ENCODE peak calls at places on chromosomes 6 and 20, in six cellular contexts. One of them, this sample, is unnamed.

GRCh38 chr6:24064106-24064505 is 61.9 kb upstream of the NRSN1 start:
- DNase-seq in trophoblast cell: no peak
- DNase-seq in IMR-90: no peak
- DNase-seq in neuronal stem cell: peak
- DNase-seq in H9: no peak
- DNase-seq in mesenchymal stem cell: peak
- DNase-seq in this sample: peak

GRCh38 chr6:37102299-37103168 is 67.4 kb upstream of the PIM1 start:
- DNase-seq in trophoblast cell: peak
- DNase-seq in mesenchymal stem cell: peak
- DNase-seq in IMR-90: peak
- DNase-seq in H9: peak
- DNase-seq in neuronal stem cell: peak
- DNase-seq in this sample: peak

GRCh38 chr6:46719099-46719498 is 16.1 kb downstream of the PLA2G7 start:
- DNase-seq in IMR-90: peak
- DNase-seq in trophoblast cell: peak
- DNase-seq in mesenchymal stem cell: no peak
- DNase-seq in neuronal stem cell: no peak
- DNase-seq in H9: no peak
- DNase-seq in this sample: no peak

GRCh38 chr6:10478187-10479040 is 42.7 kb upstream of the GCNT2 start:
- DNase-seq in neuronal stem cell: peak
- DNase-seq in mesenchymal stem cell: peak
- DNase-seq in H9: no peak
- DNase-seq in IMR-90: peak
- DNase-seq in trophoblast cell: no peak
- DNase-seq in this sample: peak

GRCh38 chr6:168558686-168559085 is 117.7 kb downstream of the SMOC2 start:
- DNase-seq in H9: no peak
- DNase-seq in neuronal stem cell: no peak
- DNase-seq in trophoblast cell: no peak
- DNase-seq in mesenchymal stem cell: no peak
- DNase-seq in IMR-90: no peak
- DNase-seq in this sample: no peak

GRCh38 chr20:43055181-43055884 is 134.4 kb downstream of the PTPRT start:
- DNase-seq in neuronal stem cell: no peak
- DNase-seq in IMR-90: no peak
- DNase-seq in H9: no peak
- DNase-seq in mesenchymal stem cell: no peak
- DNase-seq in trophoblast cell: no peak
- DNase-seq in this sample: no peak

GRCh38 chr6:124573953-124574352 is 388.3 kb upstream of the RNF217 start:
- DNase-seq in trophoblast cell: no peak
- DNase-seq in H9: no peak
- DNase-seq in IMR-90: no peak
- DNase-seq in mesenchymal stem cell: no peak
- DNase-seq in neuronal stem cell: no peak
- DNase-seq in this sample: no peak

GRCh38 chr6:137799950-137800568 is 67.0 kb upstream of the TNFAIP3 start:
- DNase-seq in trophoblast cell: peak
- DNase-seq in neuronal stem cell: no peak
- DNase-seq in IMR-90: peak
- DNase-seq in H9: peak
- DNase-seq in mesenchymal stem cell: peak
- DNase-seq in this sample: peak

GRCh38 chr6:78578430-78578829 is 288.9 kb upstream of the IRAK1BP1 start:
- DNase-seq in mesenchymal stem cell: no peak
- DNase-seq in H9: no peak
- DNase-seq in neuronal stem cell: no peak
- DNase-seq in trophoblast cell: no peak
- DNase-seq in IMR-90: no peak
- DNase-seq in this sample: no peak

GRCh38 chr6:2140438-2141128 is 104.8 kb downstream of the GMDS start:
- DNase-seq in neuronal stem cell: no peak
- DNase-seq in IMR-90: no peak
- DNase-seq in trophoblast cell: no peak
- DNase-seq in H9: no peak
- DNase-seq in mesenchymal stem cell: no peak
- DNase-seq in this sample: peak

GRCh38 chr6:121732641-121733040 is 297.2 kb downstream of the GJA1 start:
- DNase-seq in IMR-90: peak
- DNase-seq in trophoblast cell: no peak
- DNase-seq in neuronal stem cell: no peak
- DNase-seq in mesenchymal stem cell: peak
- DNase-seq in H9: no peak
- DNase-seq in this sample: no peak

GRCh38 chr6:44493593-44493992 is 106.1 kb downstream of the CDC5L start:
- DNase-seq in IMR-90: no peak
- DNase-seq in trophoblast cell: no peak
- DNase-seq in H9: no peak
- DNase-seq in mesenchymal stem cell: no peak
- DNase-seq in neuronal stem cell: no peak
- DNase-seq in this sample: no peak

GRCh38 chr6:111799576-111800467 is 73.4 kb downstream of the FYN start:
- DNase-seq in H9: no peak
- DNase-seq in IMR-90: peak
- DNase-seq in neuronal stem cell: no peak
- DNase-seq in mesenchymal stem cell: no peak
- DNase-seq in trophoblast cell: no peak
- DNase-seq in this sample: no peak

GRCh38 chr20:2396241-2396814 is 15.6 kb downstream of the TGM6 start:
- DNase-seq in neuronal stem cell: no peak
- DNase-seq in trophoblast cell: no peak
- DNase-seq in H9: no peak
- DNase-seq in IMR-90: no peak
- DNase-seq in mesenchymal stem cell: no peak
- DNase-seq in this sample: no peak

GRCh38 chr6:85360794-85361642 is 88.9 kb upstream of the NT5E start:
- DNase-seq in IMR-90: peak
- DNase-seq in mesenchymal stem cell: peak
- DNase-seq in trophoblast cell: peak
- DNase-seq in H9: no peak
- DNase-seq in neuronal stem cell: no peak
- DNase-seq in this sample: peak

GRCh38 chr6:117483645-117484016 is 1.2 kb downstream of the DCBLD1 start:
- DNase-seq in neuronal stem cell: no peak
- DNase-seq in mesenchymal stem cell: peak
- DNase-seq in IMR-90: peak
- DNase-seq in H9: no peak
- DNase-seq in trophoblast cell: no peak
- DNase-seq in this sample: no peak

GRCh38 chr6:13881621-13882165 is 43.1 kb upstream of the RNF182 start:
- DNase-seq in mesenchymal stem cell: no peak
- DNase-seq in neuronal stem cell: no peak
- DNase-seq in IMR-90: no peak
- DNase-seq in trophoblast cell: no peak
- DNase-seq in H9: no peak
- DNase-seq in this sample: no peak

GRCh38 chr20:58547527-58548475 is 32.6 kb upstream of the APCDD1L start:
- DNase-seq in H9: peak
- DNase-seq in trophoblast cell: no peak
- DNase-seq in mesenchymal stem cell: no peak
- DNase-seq in neuronal stem cell: no peak
- DNase-seq in IMR-90: peak
- DNase-seq in this sample: no peak

GRCh38 chr20:35297740-35298139 is 5.5 kb upstream of the FAM83C start:
- DNase-seq in mesenchymal stem cell: no peak
- DNase-seq in H9: no peak
- DNase-seq in trophoblast cell: no peak
- DNase-seq in IMR-90: no peak
- DNase-seq in neuronal stem cell: no peak
- DNase-seq in this sample: no peak

GRCh38 chr20:48733296-48733790 is 94.5 kb downstream of the PREX1 start:
- DNase-seq in trophoblast cell: no peak
- DNase-seq in mesenchymal stem cell: peak
- DNase-seq in IMR-90: peak
- DNase-seq in H9: no peak
- DNase-seq in neuronal stem cell: no peak
- DNase-seq in this sample: peak

GRCh38 chr6:43873806-43874714 is 104.0 kb downstream of the VEGFA start:
- DNase-seq in IMR-90: no peak
- DNase-seq in mesenchymal stem cell: no peak
- DNase-seq in neuronal stem cell: no peak
- DNase-seq in trophoblast cell: peak
- DNase-seq in H9: no peak
- DNase-seq in this sample: peak

DNA sequence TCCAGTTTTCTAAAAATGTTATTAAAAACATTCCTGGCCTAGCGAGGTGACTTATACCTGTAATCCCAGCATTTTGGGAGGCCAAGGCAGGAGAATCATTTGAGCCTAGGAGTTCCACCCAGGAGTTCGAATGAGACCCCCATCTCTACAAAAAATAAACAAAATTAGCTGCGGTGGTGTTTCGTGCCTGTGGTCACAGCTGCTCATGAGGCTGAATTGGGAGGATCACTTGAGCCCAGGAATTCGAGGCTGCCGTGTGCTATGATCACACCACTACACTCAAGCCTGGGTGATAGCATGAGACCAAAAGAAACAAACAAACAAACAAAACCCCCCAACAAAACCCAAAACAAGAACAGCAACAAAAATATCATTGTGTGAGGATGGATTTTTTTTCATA is 19.8 kb upstream of the POLR1H start:
- DNase-seq in H9: no peak
- DNase-seq in IMR-90: no peak
- DNase-seq in neuronal stem cell: no peak
- DNase-seq in trophoblast cell: no peak
- DNase-seq in mesenchymal stem cell: no peak
- DNase-seq in this sample: no peak
- H3K23ac ChIP-seq in H9: no peak
- H3K23ac ChIP-seq in IMR-90: no peak
- H3K23ac ChIP-seq in neuronal stem cell: no peak
- H3K23ac ChIP-seq in trophoblast cell: no peak
- H3K23ac ChIP-seq in mesenchymal stem cell: no peak
- H3K23ac ChIP-seq in this sample: no peak

GRCh38 chr6:52513896-52514295 is 63.0 kb downstream of the TRAM2 start:
- DNase-seq in trophoblast cell: peak
- DNase-seq in H9: no peak
- DNase-seq in IMR-90: no peak
- DNase-seq in neuronal stem cell: no peak
- DNase-seq in mesenchymal stem cell: no peak
- DNase-seq in this sample: no peak

GRCh38 chr6:52513464-52513863 is 63.4 kb downstream of the TRAM2 start:
- DNase-seq in trophoblast cell: no peak
- DNase-seq in mesenchymal stem cell: no peak
- DNase-seq in neuronal stem cell: no peak
- DNase-seq in H9: no peak
- DNase-seq in IMR-90: no peak
- DNase-seq in this sample: peak

GRCh38 chr6:52511163-52511562 is 65.7 kb downstream of the TRAM2 start:
- DNase-seq in IMR-90: no peak
- DNase-seq in trophoblast cell: no peak
- DNase-seq in H9: no peak
- DNase-seq in neuronal stem cell: no peak
- DNase-seq in mesenchymal stem cell: no peak
- DNase-seq in this sample: no peak

GRCh38 chr6:52511572-52512151 is 65.2 kb downstream of the TRAM2 start:
- DNase-seq in trophoblast cell: peak
- DNase-seq in IMR-90: peak
- DNase-seq in neuronal stem cell: no peak
- DNase-seq in H9: no peak
- DNase-seq in mesenchymal stem cell: peak
- DNase-seq in this sample: peak

GRCh38 chr6:52512199-52512598 is 64.7 kb downstream of the TRAM2 start:
- DNase-seq in IMR-90: peak
- DNase-seq in trophoblast cell: peak
- DNase-seq in mesenchymal stem cell: peak
- DNase-seq in neuronal stem cell: no peak
- DNase-seq in H9: no peak
- DNase-seq in this sample: no peak
- H3K4ac ChIP-seq in IMR-90: peak
- H3K4ac ChIP-seq in trophoblast cell: peak
- H3K4ac ChIP-seq in mesenchymal stem cell: no peak
- H3K4ac ChIP-seq in neuronal stem cell: no peak
- H3K4ac ChIP-seq in H9: no peak
- H3K4ac ChIP-seq in this sample: peak

DNA sequence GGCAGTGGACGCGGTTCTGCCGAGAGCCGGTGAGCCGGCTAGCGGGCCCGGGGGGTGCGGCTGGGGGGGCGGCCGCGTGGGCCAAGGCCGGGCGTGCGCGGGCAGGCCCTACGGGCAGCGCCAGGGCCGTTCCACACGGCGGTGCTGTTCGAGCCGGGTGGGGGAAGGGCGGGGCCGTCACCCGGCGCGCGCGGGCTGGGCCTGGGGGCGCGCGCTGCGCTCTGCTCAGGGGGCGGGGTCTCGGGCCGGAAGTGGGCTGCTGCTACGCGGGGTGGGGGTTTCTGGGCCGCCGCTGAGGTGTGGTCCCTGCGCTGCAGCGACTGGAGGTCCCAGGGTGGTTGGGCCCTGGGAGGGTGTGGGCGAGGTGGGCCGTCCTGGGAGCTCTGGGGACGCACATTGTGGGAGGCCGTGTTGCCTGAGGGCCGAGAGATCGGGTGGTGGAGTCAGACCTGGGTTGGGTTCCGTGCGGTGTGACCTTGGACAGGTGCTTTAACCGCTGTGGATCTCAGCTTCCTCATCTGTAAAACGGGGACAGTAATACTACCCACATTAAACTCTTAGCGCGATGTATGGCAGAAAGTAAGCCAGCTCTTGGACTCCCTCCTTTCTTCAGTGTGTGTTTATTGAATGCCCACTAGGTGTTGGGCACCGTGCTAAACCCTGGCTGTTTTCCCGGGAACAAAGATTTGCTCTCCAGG is 395 bp downstream of the MAPRE1 start:
- DNase-seq in H9: peak
- DNase-seq in neuronal stem cell: peak
- DNase-seq in trophoblast cell: peak
- DNase-seq in mesenchymal stem cell: peak
- DNase-seq in IMR-90: peak
- DNase-seq in this sample: peak
- H3K23ac ChIP-seq in H9: no peak
- H3K23ac ChIP-seq in neuronal stem cell: peak
- H3K23ac ChIP-seq in trophoblast cell: no peak
- H3K23ac ChIP-seq in mesenchymal stem cell: no peak
- H3K23ac ChIP-seq in IMR-90: peak
- H3K23ac ChIP-seq in this sample: peak

GRCh38 chr6:167244064-167244949 is 46.8 kb upstream of the UNC93A start:
- DNase-seq in neuronal stem cell: no peak
- DNase-seq in IMR-90: no peak
- DNase-seq in H9: no peak
- DNase-seq in mesenchymal stem cell: no peak
- DNase-seq in trophoblast cell: no peak
- DNase-seq in this sample: no peak

GRCh38 chr6:167240034-167240541 is 51.0 kb upstream of the UNC93A start:
- DNase-seq in H9: no peak
- DNase-seq in neuronal stem cell: no peak
- DNase-seq in mesenchymal stem cell: no peak
- DNase-seq in IMR-90: no peak
- DNase-seq in trophoblast cell: no peak
- DNase-seq in this sample: no peak

GRCh38 chr6:167247814-167248595 is 43.1 kb upstream of the UNC93A start:
- DNase-seq in H9: no peak
- DNase-seq in neuronal stem cell: no peak
- DNase-seq in IMR-90: no peak
- DNase-seq in mesenchymal stem cell: no peak
- DNase-seq in trophoblast cell: no peak
- DNase-seq in this sample: no peak

GRCh38 chr6:167244991-167245390 is 46.1 kb upstream of the UNC93A start:
- DNase-seq in H9: peak
- DNase-seq in neuronal stem cell: no peak
- DNase-seq in trophoblast cell: no peak
- DNase-seq in IMR-90: no peak
- DNase-seq in mesenchymal stem cell: no peak
- DNase-seq in this sample: no peak

GRCh38 chr6:167245586-167245985 is 45.5 kb upstream of the UNC93A start:
- DNase-seq in H9: no peak
- DNase-seq in IMR-90: no peak
- DNase-seq in mesenchymal stem cell: no peak
- DNase-seq in neuronal stem cell: no peak
- DNase-seq in trophoblast cell: no peak
- DNase-seq in this sample: no peak
- H3K4ac ChIP-seq in H9: no peak
- H3K4ac ChIP-seq in IMR-90: no peak
- H3K4ac ChIP-seq in mesenchymal stem cell: no peak
- H3K4ac ChIP-seq in neuronal stem cell: no peak
- H3K4ac ChIP-seq in trophoblast cell: no peak
- H3K4ac ChIP-seq in this sample: no peak